ENCODE peak calls at places on chromosome 17, in eight cellular contexts. One of them, this sample, is unnamed.

GRCh38 chr17:73798111-73798748 is 154.0 kb upstream of the SDK2 start:
- DNase-seq in osteoblast: peak; percentile 77
- DNase-seq in neural progenitor cell: no peak
- DNase-seq in fibroblast of villous mesenchyme: peak; percentile 96
- DNase-seq in stomach: peak; percentile 50
- DNase-seq in astrocyte of the spinal cord: peak; percentile 87
- DNase-seq in spleen: no peak
- DNase-seq in breast epithelium: no peak
- DNase-seq in this sample: peak; percentile 91

GRCh38 chr17:1890758-1891450 is 61.1 kb downstream of the RPA1 start:
- DNase-seq in osteoblast: no peak
- DNase-seq in neural progenitor cell: no peak
- DNase-seq in fibroblast of villous mesenchyme: no peak
- DNase-seq in stomach: no peak
- DNase-seq in astrocyte of the spinal cord: no peak
- DNase-seq in spleen: no peak
- DNase-seq in breast epithelium: no peak
- DNase-seq in this sample: no peak

GRCh38 chr17:47318197-47318918 is 5.4 kb upstream of the EFCAB13 start:
- DNase-seq in osteoblast: no peak
- DNase-seq in neural progenitor cell: no peak
- DNase-seq in fibroblast of villous mesenchyme: no peak
- DNase-seq in stomach: no peak
- DNase-seq in astrocyte of the spinal cord: no peak
- DNase-seq in spleen: no peak
- DNase-seq in breast epithelium: no peak
- DNase-seq in this sample: no peak

GRCh38 chr17:20073056-20073979 is 64.2 kb downstream of the SPECC1 start:
- DNase-seq in osteoblast: peak; percentile 78
- DNase-seq in neural progenitor cell: no peak
- DNase-seq in fibroblast of villous mesenchyme: peak; percentile 42
- DNase-seq in stomach: peak; percentile 34
- DNase-seq in astrocyte of the spinal cord: peak; percentile 30
- DNase-seq in spleen: peak; percentile 83
- DNase-seq in breast epithelium: peak; percentile 32
- DNase-seq in this sample: peak; percentile 46

GRCh38 chr17:42249681-42250446 is 26.3 kb downstream of the STAT5B start:
- DNase-seq in osteoblast: no peak
- DNase-seq in neural progenitor cell: no peak
- DNase-seq in fibroblast of villous mesenchyme: no peak
- DNase-seq in stomach: no peak
- DNase-seq in astrocyte of the spinal cord: no peak
- DNase-seq in spleen: no peak
- DNase-seq in breast epithelium: no peak
- DNase-seq in this sample: no peak

GRCh38 chr17:7261377-7262191 is 694 bp downstream of the CLDN7 start:
- DNase-seq in osteoblast: peak; percentile 82
- DNase-seq in neural progenitor cell: no peak
- DNase-seq in fibroblast of villous mesenchyme: no peak
- DNase-seq in stomach: no peak
- DNase-seq in astrocyte of the spinal cord: no peak
- DNase-seq in spleen: peak; percentile 87
- DNase-seq in breast epithelium: no peak
- DNase-seq in this sample: no peak

GRCh38 chr17:47690121-47690520 is 3.8 kb upstream of the TBKBP1 start:
- DNase-seq in osteoblast: no peak
- DNase-seq in neural progenitor cell: no peak
- DNase-seq in fibroblast of villous mesenchyme: no peak
- DNase-seq in stomach: no peak
- DNase-seq in astrocyte of the spinal cord: no peak
- DNase-seq in spleen: no peak
- DNase-seq in breast epithelium: no peak
- DNase-seq in this sample: no peak

GRCh38 chr17:2024572-2025219 is 438 bp downstream of the RTN4RL1 start:
- DNase-seq in osteoblast: peak; percentile 89
- DNase-seq in neural progenitor cell: no peak
- DNase-seq in fibroblast of villous mesenchyme: no peak
- DNase-seq in stomach: no peak
- DNase-seq in astrocyte of the spinal cord: no peak
- DNase-seq in spleen: no peak
- DNase-seq in breast epithelium: no peak
- DNase-seq in this sample: no peak

GRCh38 chr17:6110592-6110991 is 40.4 kb downstream of the WSCD1 start:
- DNase-seq in osteoblast: no peak
- DNase-seq in neural progenitor cell: no peak
- DNase-seq in fibroblast of villous mesenchyme: no peak
- DNase-seq in stomach: no peak
- DNase-seq in astrocyte of the spinal cord: peak; percentile 58
- DNase-seq in spleen: peak; percentile 16
- DNase-seq in breast epithelium: no peak
- DNase-seq in this sample: no peak

GRCh38 chr17:56866496-56866895 is 32.5 kb downstream of the DGKE start:
- DNase-seq in osteoblast: no peak
- DNase-seq in neural progenitor cell: peak; percentile 28
- DNase-seq in fibroblast of villous mesenchyme: no peak
- DNase-seq in stomach: no peak
- DNase-seq in astrocyte of the spinal cord: no peak
- DNase-seq in spleen: no peak
- DNase-seq in breast epithelium: no peak
- DNase-seq in this sample: no peak

GRCh38 chr17:44540246-44541084 is 16.8 kb upstream of the FZD2 start:
- DNase-seq in osteoblast: peak; percentile 65
- DNase-seq in neural progenitor cell: no peak
- DNase-seq in fibroblast of villous mesenchyme: no peak
- DNase-seq in stomach: no peak
- DNase-seq in astrocyte of the spinal cord: no peak
- DNase-seq in spleen: no peak
- DNase-seq in breast epithelium: no peak
- DNase-seq in this sample: no peak

GRCh38 chr17:60468371-60468770 is 46.1 kb downstream of the CHCT1 start:
- DNase-seq in osteoblast: no peak
- DNase-seq in neural progenitor cell: no peak
- DNase-seq in fibroblast of villous mesenchyme: no peak
- DNase-seq in stomach: no peak
- DNase-seq in astrocyte of the spinal cord: peak; percentile 7
- DNase-seq in spleen: no peak
- DNase-seq in breast epithelium: no peak
- DNase-seq in this sample: peak; percentile 29

GRCh38 chr17:10316986-10317834 is 55.6 kb downstream of the MYH13 start:
- DNase-seq in osteoblast: no peak
- DNase-seq in neural progenitor cell: peak; percentile 72
- DNase-seq in fibroblast of villous mesenchyme: peak; percentile 54
- DNase-seq in stomach: peak; percentile 61
- DNase-seq in astrocyte of the spinal cord: peak; percentile 3
- DNase-seq in spleen: no peak
- DNase-seq in breast epithelium: no peak
- DNase-seq in this sample: peak; percentile 53

GRCh38 chr17:59853168-59853918 is 39.4 kb downstream of the TUBD1 start:
- DNase-seq in osteoblast: no peak
- DNase-seq in neural progenitor cell: peak; percentile 16
- DNase-seq in fibroblast of villous mesenchyme: peak; percentile 96
- DNase-seq in stomach: peak; percentile 91
- DNase-seq in astrocyte of the spinal cord: peak; percentile 97
- DNase-seq in spleen: peak; percentile 80
- DNase-seq in breast epithelium: no peak
- DNase-seq in this sample: peak; percentile 92

DNA sequence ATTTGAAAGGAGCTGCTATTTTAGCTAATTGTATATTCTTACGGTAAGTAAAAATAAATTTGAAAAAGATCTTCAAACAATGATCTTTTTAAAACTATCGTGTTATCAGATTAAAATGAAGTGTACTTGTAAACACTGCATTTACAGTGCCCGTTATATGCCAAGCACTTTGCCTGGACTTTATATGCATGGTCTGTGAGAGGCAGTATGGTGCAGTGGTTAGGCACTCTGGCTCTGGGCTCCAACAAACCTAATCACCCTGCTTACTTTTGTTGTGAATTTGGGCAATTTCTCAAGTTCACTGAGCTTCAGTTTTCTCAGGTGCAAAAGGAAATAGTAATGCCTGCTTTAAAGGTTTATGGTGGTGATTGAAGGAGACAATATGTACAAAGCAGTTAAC is 1.4 kb downstream of the PMP22 start:
- DNase-seq in osteoblast: no peak
- DNase-seq in neural progenitor cell: no peak
- DNase-seq in fibroblast of villous mesenchyme: no peak
- DNase-seq in stomach: no peak
- DNase-seq in astrocyte of the spinal cord: no peak
- DNase-seq in spleen: no peak
- DNase-seq in breast epithelium: no peak
- DNase-seq in this sample: no peak
- H3K4me3 ChIP-seq in osteoblast: peak overlapping the region; percentile 96
- H3K4me3 ChIP-seq in neural progenitor cell: peak overlapping the region; percentile 57
- H3K4me3 ChIP-seq in fibroblast of villous mesenchyme: no peak overlapping the region
- H3K4me3 ChIP-seq in stomach: peak overlapping the region; percentile 61
- H3K4me3 ChIP-seq in astrocyte of the spinal cord: no peak overlapping the region
- H3K4me3 ChIP-seq in spleen: no peak overlapping the region
- H3K4me3 ChIP-seq in breast epithelium: peak overlapping the region; percentile 72
- H3K4me3 ChIP-seq in this sample: peak overlapping the region; percentile 84

DNA sequence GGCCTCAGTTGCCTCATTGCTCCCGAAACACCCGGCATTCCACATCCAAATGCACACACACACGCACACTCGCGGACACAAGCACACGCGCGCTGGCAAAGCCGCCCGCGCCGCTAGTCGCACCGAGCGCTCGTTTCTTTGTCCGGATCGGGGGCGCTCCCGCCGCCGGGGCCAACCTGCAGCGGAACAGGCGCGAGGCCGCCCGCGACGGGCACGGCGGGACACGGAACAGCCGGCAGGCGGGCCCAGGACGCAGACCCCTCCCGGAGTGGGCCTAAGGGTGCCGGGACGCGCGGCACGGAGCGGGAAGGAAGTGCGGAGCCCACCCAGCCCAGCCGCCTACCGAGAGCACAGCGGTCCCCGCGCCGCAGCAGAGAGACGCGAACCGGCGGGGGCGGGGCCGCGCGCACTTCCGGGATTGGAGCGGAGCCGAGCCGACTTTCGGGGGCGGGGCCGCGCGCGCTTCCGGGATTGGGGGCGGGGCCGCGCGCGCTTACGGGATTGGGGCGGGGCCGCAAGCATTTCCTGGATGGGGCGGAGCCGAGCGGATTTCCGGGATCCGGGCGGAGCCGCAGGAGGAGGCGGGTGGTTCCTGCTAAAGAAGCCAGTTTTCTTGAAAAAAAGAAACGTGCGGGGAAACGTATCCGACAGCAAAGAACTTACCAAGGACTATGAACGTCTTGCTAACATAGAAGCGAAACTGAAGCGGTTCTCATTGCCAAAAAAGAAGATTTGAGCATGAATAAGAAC is at the start of gene CYBC1:
- DNase-seq in osteoblast: peak; percentile 98
- DNase-seq in neural progenitor cell: peak; percentile 97
- DNase-seq in fibroblast of villous mesenchyme: peak; percentile 95
- DNase-seq in stomach: peak; percentile 96
- DNase-seq in astrocyte of the spinal cord: peak; percentile 96
- DNase-seq in spleen: peak; percentile 98
- DNase-seq in breast epithelium: peak; percentile 87
- DNase-seq in this sample: peak; percentile 95
- TF ChIP-seq CTCF in osteoblast: no peak
- TF ChIP-seq CTCF in neural progenitor cell: no peak
- TF ChIP-seq CTCF in fibroblast of villous mesenchyme: peak; percentile 1
- TF ChIP-seq CTCF in stomach: no peak
- TF ChIP-seq CTCF in astrocyte of the spinal cord: no peak
- TF ChIP-seq CTCF in spleen: peak; percentile 12
- TF ChIP-seq CTCF in breast epithelium: no peak
- TF ChIP-seq CTCF in this sample: no peak

DNA sequence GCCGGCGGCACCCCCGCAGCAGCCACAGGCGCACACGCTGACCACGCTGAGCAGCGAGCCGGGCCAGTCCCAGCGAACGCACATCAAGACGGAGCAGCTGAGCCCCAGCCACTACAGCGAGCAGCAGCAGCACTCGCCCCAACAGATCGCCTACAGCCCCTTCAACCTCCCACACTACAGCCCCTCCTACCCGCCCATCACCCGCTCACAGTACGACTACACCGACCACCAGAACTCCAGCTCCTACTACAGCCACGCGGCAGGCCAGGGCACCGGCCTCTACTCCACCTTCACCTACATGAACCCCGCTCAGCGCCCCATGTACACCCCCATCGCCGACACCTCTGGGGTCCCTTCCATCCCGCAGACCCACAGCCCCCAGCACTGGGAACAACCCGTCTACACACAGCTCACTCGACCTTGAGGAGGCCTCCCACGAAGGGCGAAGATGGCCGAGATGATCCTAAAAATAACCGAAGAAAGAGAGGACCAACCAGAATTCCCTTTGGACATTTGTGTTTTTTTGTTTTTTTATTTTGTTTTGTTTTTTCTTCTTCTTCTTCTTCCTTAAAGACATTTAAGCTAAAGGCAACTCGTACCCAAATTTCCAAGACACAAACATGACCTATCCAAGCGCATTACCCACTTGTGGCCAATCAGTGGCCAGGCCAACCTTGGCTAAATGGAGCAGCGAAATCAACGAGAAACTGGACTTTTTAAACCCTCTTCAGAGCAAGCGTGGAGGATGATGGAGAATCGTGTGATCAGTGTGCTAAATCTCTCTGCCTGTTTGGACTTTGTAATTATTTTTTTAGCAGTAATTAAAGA is 3.4 kb downstream of the SOX9 start:
- DNase-seq in osteoblast: peak; percentile 77
- DNase-seq in neural progenitor cell: peak; percentile 30
- DNase-seq in fibroblast of villous mesenchyme: no peak
- DNase-seq in stomach: no peak
- DNase-seq in astrocyte of the spinal cord: peak; percentile 30
- DNase-seq in spleen: no peak
- DNase-seq in breast epithelium: no peak
- DNase-seq in this sample: peak; percentile 22
- H3K4me3 ChIP-seq in osteoblast: peak overlapping the region; percentile 45
- H3K4me3 ChIP-seq in neural progenitor cell: no peak overlapping the region
- H3K4me3 ChIP-seq in fibroblast of villous mesenchyme: no peak overlapping the region
- H3K4me3 ChIP-seq in stomach: peak overlapping the region; percentile 61
- H3K4me3 ChIP-seq in astrocyte of the spinal cord: peak overlapping the region; percentile 28
- H3K4me3 ChIP-seq in spleen: no peak overlapping the region
- H3K4me3 ChIP-seq in breast epithelium: peak overlapping the region; percentile 85
- H3K4me3 ChIP-seq in this sample: peak overlapping the region; percentile 93

GRCh38 chr17:68868708-68869107 is 86.5 kb downstream of the ABCA8 start:
- DNase-seq in osteoblast: no peak
- DNase-seq in neural progenitor cell: no peak
- DNase-seq in fibroblast of villous mesenchyme: peak; percentile 12
- DNase-seq in stomach: no peak
- DNase-seq in astrocyte of the spinal cord: peak; percentile 45
- DNase-seq in spleen: no peak
- DNase-seq in breast epithelium: no peak
- DNase-seq in this sample: peak; percentile 58
- TF ChIP-seq CTCF in osteoblast: no peak
- TF ChIP-seq CTCF in neural progenitor cell: no peak
- TF ChIP-seq CTCF in fibroblast of villous mesenchyme: no peak
- TF ChIP-seq CTCF in stomach: no peak
- TF ChIP-seq CTCF in astrocyte of the spinal cord: no peak
- TF ChIP-seq CTCF in spleen: no peak
- TF ChIP-seq CTCF in breast epithelium: no peak
- TF ChIP-seq CTCF in this sample: no peak

GRCh38 chr17:68468334-68468733 is 11.0 kb upstream of the WIPI1 start:
- DNase-seq in osteoblast: no peak
- DNase-seq in neural progenitor cell: no peak
- DNase-seq in fibroblast of villous mesenchyme: peak; percentile 51
- DNase-seq in stomach: no peak
- DNase-seq in astrocyte of the spinal cord: peak; percentile 26
- DNase-seq in spleen: no peak
- DNase-seq in breast epithelium: no peak
- DNase-seq in this sample: peak; percentile 13
- H3K4me3 ChIP-seq in osteoblast: no peak overlapping the region
- H3K4me3 ChIP-seq in neural progenitor cell: no peak overlapping the region
- H3K4me3 ChIP-seq in fibroblast of villous mesenchyme: no peak overlapping the region
- H3K4me3 ChIP-seq in stomach: no peak overlapping the region
- H3K4me3 ChIP-seq in astrocyte of the spinal cord: no peak overlapping the region
- H3K4me3 ChIP-seq in spleen: no peak overlapping the region
- H3K4me3 ChIP-seq in breast epithelium: no peak overlapping the region
- H3K4me3 ChIP-seq in this sample: no peak overlapping the region

This sample was measured in fibroblast of pulmonary artery.